ENCODE peak calls at places on chromosomes 5 and 9, in six cellular contexts. F, O, T, P, J and X are unnamed samples.

GRCh38 chr9:93450817-93451761 is at the start of gene FAM120A:
- DNase-seq in F (peak), O (no peak), T (no peak), P (peak), J (peak), X (peak)

GRCh38 chr5:103473725-103474124 is 88.9 kb downstream of the NUDT12 start:
- DNase-seq in F (no peak), O (no peak), T (no peak), P (no peak), J (no peak), X (no peak)

GRCh38 chr5:149954798-149955197 is 5.8 kb upstream of the SLC26A2 start:
- DNase-seq in F (no peak), O (no peak), T (no peak), P (no peak), J (no peak), X (no peak)

GRCh38 chr9:14554866-14555265 is 138.4 kb downstream of the ZDHHC21 start:
- DNase-seq in F (peak), O (no peak), T (no peak), P (peak), J (no peak), X (peak)

GRCh38 chr5:14476791-14477435 is 104.7 kb upstream of the OTULINL start:
- DNase-seq in F (peak), O (peak), T (no peak), P (no peak), J (no peak), X (peak)

GRCh38 chr5:51278458-51279049 is 104.7 kb upstream of the ISL1 start:
- DNase-seq in F (no peak), O (no peak), T (no peak), P (no peak), J (no peak), X (no peak)

GRCh38 chr5:32989815-32990214 is 278.7 kb downstream of the NPR3 start:
- DNase-seq in F (no peak), O (no peak), T (no peak), P (no peak), J (no peak), X (no peak)

GRCh38 chr5:152987156-152987555 is 503.3 kb upstream of the GRIA1 start:
- DNase-seq in F (no peak), O (no peak), T (no peak), P (no peak), J (no peak), X (no peak)

GRCh38 chr5:371811-372555 is 50.5 kb downstream of the AHRR start:
- DNase-seq in F (no peak), O (no peak), T (no peak), P (peak), J (no peak), X (no peak)

GRCh38 chr5:119362714-119363113 is 6.9 kb downstream of the TNFAIP8 start:
- DNase-seq in F (no peak), O (no peak), T (no peak), P (no peak), J (no peak), X (no peak)

DNA sequence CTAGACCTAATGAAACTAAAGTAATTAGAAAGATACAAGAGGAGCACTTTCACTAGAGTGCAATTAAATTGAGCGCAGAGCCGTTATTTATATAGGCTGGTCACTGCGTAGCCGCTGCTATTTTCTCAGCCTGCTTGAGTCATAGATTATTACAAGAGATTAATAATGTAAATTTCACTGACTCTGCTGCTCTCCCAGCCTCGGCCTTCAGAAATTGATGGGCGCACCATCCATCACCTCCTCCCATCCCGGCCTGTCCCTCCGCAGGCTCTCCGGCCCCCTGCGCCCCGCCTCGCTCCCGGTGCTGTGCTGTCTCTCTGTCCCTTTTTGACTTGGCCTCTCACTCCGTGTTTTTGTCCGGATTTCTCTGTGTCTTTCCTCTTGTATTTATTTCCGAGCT is 268.0 kb upstream of the MVB12B start:
- DNase-seq in F (no peak), O (no peak), T (no peak), P (no peak), J (no peak), X (no peak)
- H3K4me3 ChIP-seq in F (no peak), O (no peak), T (no peak), P (no peak), J (no peak), X (no peak)

GRCh38 chr9:131840220-131840619 is 100.3 kb upstream of the RAPGEF1 start:
- DNase-seq in F (no peak), O (no peak), T (no peak), P (peak), J (no peak), X (no peak)
- TF ChIP-seq CTCF in F (no peak), O (no peak), T (no peak), P (no peak), J (no peak), X (no peak)

DNA sequence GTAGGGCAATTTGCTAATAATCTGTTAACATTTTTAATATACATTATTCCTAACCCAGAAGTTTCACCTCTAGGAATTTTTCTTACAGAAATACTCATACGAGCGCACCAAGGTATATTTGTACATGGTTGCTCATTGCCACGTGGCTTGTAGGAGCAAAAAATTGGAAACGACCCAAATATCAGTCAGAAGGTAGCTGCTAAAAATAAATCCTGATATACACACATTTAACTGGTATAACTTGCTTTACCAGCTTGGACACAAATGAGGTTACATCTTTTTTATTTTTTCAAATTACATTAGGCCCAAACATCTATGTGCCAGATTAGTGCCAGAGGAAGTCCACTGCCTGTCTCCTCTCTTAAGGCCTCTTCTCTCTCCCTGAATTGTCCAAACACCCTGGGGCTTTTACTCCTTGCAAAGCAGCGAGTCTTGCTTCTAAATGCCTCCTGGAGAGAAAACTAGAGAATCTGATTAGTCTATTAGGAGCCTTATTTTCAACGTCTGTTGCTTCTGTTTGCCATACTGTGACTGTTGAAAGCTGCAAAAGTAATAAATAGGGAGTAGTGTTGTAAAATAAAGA is 92.0 kb upstream of the SSBP2 start:
- DNase-seq in F (no peak), O (no peak), T (no peak), P (no peak), J (no peak), X (no peak)
- H3K4me3 ChIP-seq in F (no peak), O (no peak), T (no peak), P (no peak), J (no peak), X (no peak)

GRCh38 chr5:168017313-168017712 is 274.1 kb upstream of the WWC1 start:
- DNase-seq in F (no peak), O (no peak), T (no peak), P (no peak), J (no peak), X (no peak)

GRCh38 chr5:168023190-168023589 is 268.3 kb upstream of the WWC1 start:
- DNase-seq in F (no peak), O (no peak), T (no peak), P (no peak), J (peak), X (no peak)

GRCh38 chr5:168015506-168015905 is 275.9 kb upstream of the WWC1 start:
- DNase-seq in F (no peak), O (no peak), T (peak), P (no peak), J (no peak), X (peak)

GRCh38 chr5:168022761-168023160 is 268.7 kb upstream of the WWC1 start:
- DNase-seq in F (no peak), O (no peak), T (no peak), P (no peak), J (peak), X (no peak)

GRCh38 chr5:168020522-168021294 is 270.7 kb upstream of the WWC1 start:
- DNase-seq in F (no peak), O (no peak), T (no peak), P (peak), J (no peak), X (peak)
- TF ChIP-seq CTCF in F (no peak), O (peak), T (peak), P (peak), J (peak), X (peak)